ENCODE peak calls at places on chromosomes 2 and 18, in nine cellular contexts. One of them, this sample, is unnamed. For H3K4me1, the result is how much of the 10 kb centered on the place peaks cover.

GRCh38 chr18:48866028-48866733 is 84.6 kb downstream of the SMAD7 start:
- DNase-seq in IMR-90: peak
- DNase-seq in HCT116: no peak
- DNase-seq in uterus: no peak
- DNase-seq in stomach: peak
- DNase-seq in A549: no peak
- DNase-seq in transverse colon: peak
- DNase-seq in breast epithelium: no peak
- DNase-seq in body of pancreas: peak
- DNase-seq in this sample: peak

GRCh38 chr2:109275120-109276040 is 146.4 kb downstream of the SH3RF3 start:
- DNase-seq in HCT116: no peak
- DNase-seq in A549: no peak
- DNase-seq in transverse colon: no peak
- DNase-seq in body of pancreas: no peak
- DNase-seq in uterus: no peak
- DNase-seq in stomach: no peak
- DNase-seq in IMR-90: no peak
- DNase-seq in breast epithelium: no peak
- DNase-seq in this sample: no peak

GRCh38 chr2:2528801-2529200 is 197.7 kb upstream of the MYT1L start:
- DNase-seq in uterus: no peak
- DNase-seq in body of pancreas: no peak
- DNase-seq in breast epithelium: no peak
- DNase-seq in IMR-90: no peak
- DNase-seq in HCT116: no peak
- DNase-seq in transverse colon: no peak
- DNase-seq in stomach: no peak
- DNase-seq in A549: no peak
- DNase-seq in this sample: no peak

GRCh38 chr18:46646468-46646867 is 10.6 kb downstream of the LOXHD1 start:
- DNase-seq in IMR-90: no peak
- DNase-seq in transverse colon: no peak
- DNase-seq in breast epithelium: no peak
- DNase-seq in stomach: no peak
- DNase-seq in uterus: no peak
- DNase-seq in body of pancreas: no peak
- DNase-seq in HCT116: no peak
- DNase-seq in A549: no peak
- DNase-seq in this sample: no peak

GRCh38 chr2:239545741-239546392 is 145.0 kb upstream of the HDAC4 start:
- DNase-seq in breast epithelium: no peak
- DNase-seq in HCT116: no peak
- DNase-seq in stomach: no peak
- DNase-seq in body of pancreas: no peak
- DNase-seq in transverse colon: no peak
- DNase-seq in A549: no peak
- DNase-seq in IMR-90: no peak
- DNase-seq in uterus: no peak
- DNase-seq in this sample: peak

GRCh38 chr2:182038579-182038978 is 52.9 kb downstream of the PPP1R1C start:
- DNase-seq in stomach: no peak
- DNase-seq in uterus: no peak
- DNase-seq in body of pancreas: no peak
- DNase-seq in A549: peak
- DNase-seq in HCT116: peak
- DNase-seq in transverse colon: no peak
- DNase-seq in IMR-90: peak
- DNase-seq in breast epithelium: no peak
- DNase-seq in this sample: no peak

GRCh38 chr2:48711343-48711742 is 44.2 kb downstream of the LHCGR start:
- DNase-seq in A549: no peak
- DNase-seq in uterus: no peak
- DNase-seq in HCT116: no peak
- DNase-seq in IMR-90: peak
- DNase-seq in transverse colon: no peak
- DNase-seq in breast epithelium: no peak
- DNase-seq in stomach: no peak
- DNase-seq in body of pancreas: no peak
- DNase-seq in this sample: no peak

GRCh38 chr2:241617431-241618154 is 19.4 kb downstream of the THAP4 start:
- DNase-seq in HCT116: no peak
- DNase-seq in A549: no peak
- DNase-seq in body of pancreas: no peak
- DNase-seq in transverse colon: no peak
- DNase-seq in breast epithelium: no peak
- DNase-seq in stomach: no peak
- DNase-seq in IMR-90: no peak
- DNase-seq in uterus: no peak
- DNase-seq in this sample: no peak

DNA sequence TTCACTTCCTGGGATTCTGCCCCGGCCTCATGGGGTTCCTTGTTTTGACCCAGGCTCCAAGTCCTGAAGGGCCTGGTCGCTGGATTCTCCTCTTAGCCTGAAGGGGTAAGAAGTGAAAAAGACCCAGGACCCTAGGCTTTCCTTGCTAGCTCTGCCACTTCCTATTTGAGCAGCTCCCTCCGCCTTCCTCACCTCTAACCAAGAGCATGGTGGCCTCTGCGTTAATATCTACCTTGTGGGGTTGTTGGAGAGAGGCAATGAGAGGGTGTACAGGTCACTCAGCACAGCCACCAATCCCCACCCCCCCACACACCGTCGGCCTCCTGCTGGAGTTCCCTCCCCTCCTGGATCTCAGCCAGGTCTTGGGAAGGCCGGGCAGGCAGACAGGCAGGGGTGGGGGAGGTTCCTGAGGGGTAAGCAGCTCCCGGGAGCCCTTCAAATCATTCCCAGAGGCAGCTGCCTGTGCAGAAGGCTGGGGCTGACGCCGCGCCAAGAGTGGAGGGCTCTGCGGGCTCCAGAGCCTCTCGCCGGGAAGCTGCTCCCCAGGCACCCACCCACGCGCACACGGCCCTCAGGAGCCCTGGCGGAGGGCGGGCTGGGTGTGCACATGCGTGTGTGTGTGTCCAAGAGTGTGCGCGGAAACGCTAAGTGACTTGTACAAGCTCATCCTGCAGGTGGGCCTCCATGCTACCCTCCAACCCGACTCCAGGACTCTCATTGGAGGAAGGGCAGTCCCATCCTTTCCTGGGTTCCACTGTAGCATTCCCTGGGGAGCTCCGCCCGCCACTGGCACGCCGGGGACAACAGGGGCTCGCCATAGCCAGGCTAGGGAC is 50.0 kb downstream of the INHBB start:
- DNase-seq in HCT116: no peak
- DNase-seq in IMR-90: no peak
- DNase-seq in body of pancreas: peak
- DNase-seq in A549: peak
- DNase-seq in transverse colon: no peak
- DNase-seq in breast epithelium: no peak
- DNase-seq in stomach: peak
- DNase-seq in uterus: no peak
- DNase-seq in this sample: no peak
- H3K4me1 ChIP-seq in HCT116: half or more
- H3K4me1 ChIP-seq in IMR-90: under half
- H3K4me1 ChIP-seq in body of pancreas: under half
- H3K4me1 ChIP-seq in A549: half or more
- H3K4me1 ChIP-seq in transverse colon: under half
- H3K4me1 ChIP-seq in breast epithelium: under half
- H3K4me1 ChIP-seq in stomach: under half
- H3K4me1 ChIP-seq in uterus: under half
- H3K4me1 ChIP-seq in this sample: under half

GRCh38 chr2:170772295-170772694 is 2.1 kb downstream of the ERICH2 start:
- DNase-seq in breast epithelium: no peak
- DNase-seq in uterus: no peak
- DNase-seq in body of pancreas: no peak
- DNase-seq in A549: no peak
- DNase-seq in transverse colon: no peak
- DNase-seq in stomach: no peak
- DNase-seq in HCT116: no peak
- DNase-seq in IMR-90: no peak
- DNase-seq in this sample: no peak

GRCh38 chr2:170770304-170771048 is at the start of gene ERICH2:
- DNase-seq in HCT116: peak
- DNase-seq in IMR-90: peak
- DNase-seq in transverse colon: peak
- DNase-seq in stomach: peak
- DNase-seq in breast epithelium: peak
- DNase-seq in body of pancreas: peak
- DNase-seq in A549: peak
- DNase-seq in uterus: peak
- DNase-seq in this sample: peak

GRCh38 chr2:170770008-170770303 is 222 bp upstream of the ERICH2 start:
- DNase-seq in stomach: no peak
- DNase-seq in A549: no peak
- DNase-seq in body of pancreas: no peak
- DNase-seq in uterus: no peak
- DNase-seq in transverse colon: no peak
- DNase-seq in HCT116: no peak
- DNase-seq in breast epithelium: no peak
- DNase-seq in IMR-90: no peak
- DNase-seq in this sample: no peak

GRCh38 chr2:170774074-170774473 is 3.9 kb downstream of the ERICH2 start:
- DNase-seq in transverse colon: no peak
- DNase-seq in A549: no peak
- DNase-seq in IMR-90: no peak
- DNase-seq in HCT116: no peak
- DNase-seq in body of pancreas: no peak
- DNase-seq in uterus: no peak
- DNase-seq in stomach: no peak
- DNase-seq in breast epithelium: no peak
- DNase-seq in this sample: no peak

DNA sequence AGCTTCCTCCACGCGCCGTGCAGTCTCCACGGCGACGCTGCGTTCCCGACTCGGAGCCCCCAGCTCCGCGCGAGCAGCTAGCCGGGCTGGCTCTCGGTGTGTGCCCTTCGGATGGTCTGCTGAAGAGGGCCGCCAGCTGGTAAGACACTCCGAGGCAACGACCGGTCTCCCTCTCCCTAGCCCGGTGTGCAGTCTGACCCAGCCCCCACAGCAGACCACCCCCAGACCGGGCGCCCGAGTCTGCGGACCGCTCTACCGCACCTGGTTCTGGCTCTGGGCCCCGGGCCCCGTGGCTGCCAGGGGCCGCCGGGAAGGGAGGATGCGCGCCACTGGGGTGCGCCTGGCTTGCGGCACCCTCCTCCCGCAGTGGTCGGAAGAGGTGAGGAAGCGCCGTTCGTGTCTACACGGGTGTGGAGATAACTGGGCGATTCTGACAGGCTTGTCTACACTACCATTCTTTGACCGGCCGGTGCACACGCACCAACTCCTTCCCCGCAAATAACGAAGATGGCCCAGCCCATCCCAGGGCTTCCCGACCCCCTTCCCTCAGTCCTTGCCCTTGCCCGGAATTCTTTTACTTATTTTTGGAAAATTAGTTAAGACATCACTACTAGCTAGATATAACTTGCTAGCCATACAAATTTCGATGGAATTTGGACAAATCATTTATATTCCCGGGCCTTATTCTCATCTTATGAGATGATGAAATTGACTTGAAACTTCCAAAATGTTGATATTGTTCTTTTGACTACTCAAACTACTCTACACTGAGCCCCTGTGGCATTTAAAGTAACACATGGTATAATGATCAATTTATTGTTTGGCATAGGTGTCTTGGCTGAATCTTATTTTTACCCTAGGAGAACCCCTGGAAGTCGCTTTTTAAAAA is 1.1 kb downstream of the ERICH2 start:
- DNase-seq in stomach: no peak
- DNase-seq in uterus: no peak
- DNase-seq in A549: peak
- DNase-seq in IMR-90: peak
- DNase-seq in HCT116: peak
- DNase-seq in body of pancreas: no peak
- DNase-seq in transverse colon: peak
- DNase-seq in breast epithelium: peak
- DNase-seq in this sample: no peak
- H3K27ac ChIP-seq in stomach: peak
- H3K27ac ChIP-seq in uterus: peak
- H3K27ac ChIP-seq in A549: peak
- H3K27ac ChIP-seq in IMR-90: no peak
- H3K27ac ChIP-seq in HCT116: peak
- H3K27ac ChIP-seq in body of pancreas: peak
- H3K27ac ChIP-seq in transverse colon: peak
- H3K27ac ChIP-seq in breast epithelium: peak
- H3K27ac ChIP-seq in this sample: peak

GRCh38 chr18:12430137-12430990 is 22.6 kb downstream of the PRELID3A start:
- DNase-seq in A549: no peak
- DNase-seq in breast epithelium: no peak
- DNase-seq in stomach: no peak
- DNase-seq in uterus: no peak
- DNase-seq in HCT116: no peak
- DNase-seq in body of pancreas: no peak
- DNase-seq in transverse colon: no peak
- DNase-seq in IMR-90: no peak
- DNase-seq in this sample: no peak
- TF ChIP-seq POLR2A in A549: no peak
- TF ChIP-seq POLR2A in breast epithelium: no peak
- TF ChIP-seq POLR2A in stomach: no peak
- TF ChIP-seq POLR2A in uterus: no peak
- TF ChIP-seq POLR2A in HCT116: no peak
- TF ChIP-seq POLR2A in body of pancreas: no peak
- TF ChIP-seq POLR2A in transverse colon: no peak
- TF ChIP-seq POLR2A in IMR-90: no peak
- TF ChIP-seq POLR2A in this sample: no peak

GRCh38 chr2:202036601-202037037 is 3.0 kb downstream of the FZD7 start:
- DNase-seq in body of pancreas: no peak
- DNase-seq in stomach: no peak
- DNase-seq in A549: no peak
- DNase-seq in breast epithelium: no peak
- DNase-seq in IMR-90: peak
- DNase-seq in transverse colon: no peak
- DNase-seq in uterus: peak
- DNase-seq in HCT116: no peak
- DNase-seq in this sample: peak

GRCh38 chr2:202042444-202042843 is 8.8 kb downstream of the FZD7 start:
- DNase-seq in breast epithelium: no peak
- DNase-seq in HCT116: no peak
- DNase-seq in uterus: no peak
- DNase-seq in body of pancreas: no peak
- DNase-seq in A549: no peak
- DNase-seq in IMR-90: no peak
- DNase-seq in stomach: no peak
- DNase-seq in transverse colon: no peak
- DNase-seq in this sample: no peak

GRCh38 chr2:202037086-202037485 is 3.4 kb downstream of the FZD7 start:
- DNase-seq in body of pancreas: no peak
- DNase-seq in stomach: no peak
- DNase-seq in breast epithelium: no peak
- DNase-seq in transverse colon: no peak
- DNase-seq in IMR-90: peak
- DNase-seq in uterus: no peak
- DNase-seq in HCT116: no peak
- DNase-seq in A549: no peak
- DNase-seq in this sample: peak

GRCh38 chr2:202038471-202039277 is 5.0 kb downstream of the FZD7 start:
- DNase-seq in HCT116: peak
- DNase-seq in uterus: no peak
- DNase-seq in body of pancreas: no peak
- DNase-seq in breast epithelium: no peak
- DNase-seq in stomach: no peak
- DNase-seq in A549: peak
- DNase-seq in transverse colon: peak
- DNase-seq in IMR-90: peak
- DNase-seq in this sample: no peak

GRCh38 chr2:202039278-202040100 is 5.8 kb downstream of the FZD7 start:
- DNase-seq in body of pancreas: no peak
- DNase-seq in IMR-90: no peak
- DNase-seq in HCT116: no peak
- DNase-seq in A549: no peak
- DNase-seq in uterus: no peak
- DNase-seq in transverse colon: no peak
- DNase-seq in breast epithelium: no peak
- DNase-seq in stomach: no peak
- DNase-seq in this sample: no peak
- H3K4me1 ChIP-seq in body of pancreas: under half
- H3K4me1 ChIP-seq in IMR-90: under half
- H3K4me1 ChIP-seq in HCT116: under half
- H3K4me1 ChIP-seq in A549: under half
- H3K4me1 ChIP-seq in uterus: under half
- H3K4me1 ChIP-seq in transverse colon: under half
- H3K4me1 ChIP-seq in breast epithelium: under half
- H3K4me1 ChIP-seq in stomach: under half
- H3K4me1 ChIP-seq in this sample: under half